ENCODE peak calls at places on chromosomes 3 and 15, in five cellular contexts. Q is IMR-90, N is psoas muscle, E is left lung, L is endodermal cell. G is an unnamed sample. For H3K4me1, the result is how much of the 10 kb centered on the place peaks cover.

GRCh38 chr3:69292185-69292584 is 93.7 kb downstream of the FRMD4B start:
- DNase-seq in E (no peak), N (no peak), L (peak), Q (no peak), G (peak)

GRCh38 chr15:63492541-63493077 is 11.8 kb upstream of the USP3 start:
- DNase-seq in L (no peak), N (no peak), Q (peak), E (no peak), G (no peak)

GRCh38 chr3:26562324-26562723 is 60.2 kb upstream of the LRRC3B start:
- DNase-seq in L (no peak), E (no peak), N (no peak), Q (no peak), G (no peak)

GRCh38 chr3:10574101-10574615 is 68.8 kb upstream of the ATP2B2 start:
- DNase-seq in L (no peak), N (no peak), Q (no peak), E (no peak), G (no peak)

GRCh38 chr3:177447938-177448337 is 250.7 kb upstream of the TBL1XR1 start:
- DNase-seq in N (no peak), L (no peak), Q (no peak), E (no peak), G (peak)

GRCh38 chr3:110686691-110687090 is 384.9 kb upstream of the NECTIN3 start:
- DNase-seq in L (no peak), N (no peak), E (no peak), Q (peak), G (no peak)

GRCh38 chr15:69609176-69609575 is 156.6 kb downstream of the RPLP1 start:
- DNase-seq in Q (peak), L (peak), N (no peak), E (no peak), G (no peak)

GRCh38 chr3:16214366-16214765 is 39.9 kb downstream of the GALNT15 start:
- DNase-seq in Q (no peak), L (no peak), N (no peak), E (no peak), G (no peak)

GRCh38 chr3:183815565-183815943 is 9.8 kb downstream of the MAP6D1 start:
- DNase-seq in E (no peak), N (no peak), L (no peak), Q (no peak), G (no peak)

GRCh38 chr15:70726753-70727152 is 36.6 kb downstream of the UACA start:
- DNase-seq in N (no peak), E (no peak), L (no peak), Q (peak), G (no peak)

GRCh38 chr3:43023066-43023465 is 44.0 kb downstream of the GASK1A start:
- DNase-seq in E (no peak), Q (no peak), N (no peak), L (peak), G (no peak)

GRCh38 chr15:68586274-68586961 is 7.6 kb downstream of the CORO2B start:
- DNase-seq in N (no peak), L (no peak), E (no peak), Q (peak), G (peak)

GRCh38 chr3:11438636-11439035 is 166.4 kb downstream of the ATG7 start:
- DNase-seq in Q (peak), N (no peak), L (peak), E (no peak), G (no peak)

GRCh38 chr15:100105101-100105500 is 236.7 kb downstream of the ADAMTS17 start:
- DNase-seq in Q (no peak), L (no peak), E (no peak), N (no peak), G (no peak)

GRCh38 chr15:58269455-58270414 is 131.6 kb downstream of the AQP9 start:
- DNase-seq in L (peak), N (no peak), Q (peak), E (no peak), G (peak)

GRCh38 chr15:48058371-48058770 is 62.4 kb upstream of the SLC24A5 start:
- DNase-seq in L (no peak), N (no peak), E (no peak), Q (no peak), G (no peak)

GRCh38 chr3:852033-852432 is 240.8 kb upstream of the CNTN6 start:
- DNase-seq in E (no peak), L (no peak), Q (no peak), N (no peak), G (peak)

GRCh38 chr3:66195347-66195783 is 25.4 kb upstream of the SLC25A26 start:
- DNase-seq in Q (peak), L (peak), E (peak), N (peak), G (peak)
- TF ChIP-seq CTCF in Q (peak), L (peak), E (no peak), N (no peak), G (peak)

GRCh38 chr3:38576131-38577088 is 73.1 kb downstream of the SCN5A start:
- DNase-seq in N (no peak), L (peak), Q (no peak), E (no peak), G (no peak)
- H3K27ac ChIP-seq in N (no peak), L (no peak), Q (no peak), E (no peak), G (no peak)

GRCh38 chr3:197994736-197995135 is 34.7 kb downstream of the LMLN start:
- DNase-seq in E (no peak), Q (no peak), L (no peak), N (no peak), G (no peak)
- H3K4me1 ChIP-seq in E (under half), Q (under half), L (under half), N (under half), G (under half)

GRCh38 chr15:33200903-33201302 is 6.4 kb upstream of the FMN1 start:
- DNase-seq in Q (no peak), L (no peak), E (no peak), N (no peak), G (no peak)
- TF ChIP-seq CTCF in Q (no peak), L (no peak), E (no peak), N (no peak), G (no peak)